ENCODE peak calls at places on chromosomes 11 and 22, in five cellular contexts. B is fibroblast of lung, N is brain microvascular endothelial cell, I is HCT116, R is tibial artery. G is an unnamed sample. For H3K27me3, the result is how much of the 10 kb centered on the place peaks cover.

GRCh38 chr22:46465348-46465725 is 72.1 kb downstream of the CELSR1 start:
- DNase-seq in B (no peak), N (no peak), I (no peak), R (no peak), G (no peak)

GRCh38 chr11:80779907-80780615 is 1339.2 kb upstream of the TENM4 start:
- DNase-seq in N (no peak), R (no peak), I (no peak), B (no peak), G (no peak)

GRCh38 chr11:134862796-134863195 is 450.8 kb upstream of the B3GAT1 start:
- DNase-seq in I (no peak), N (no peak), B (no peak), R (no peak), G (no peak)

GRCh38 chr22:41598081-41598480 is 8.4 kb upstream of the PMM1 start:
- DNase-seq in B (peak), N (peak), R (no peak), I (no peak), G (no peak)

GRCh38 chr22:49931863-49932262 is 13.4 kb downstream of the CRELD2 start:
- DNase-seq in R (no peak), N (no peak), I (no peak), B (no peak), G (no peak)

GRCh38 chr11:74672332-74672955 is 58.8 kb downstream of the CHRDL2 start:
- DNase-seq in B (peak), R (no peak), I (no peak), N (no peak), G (no peak)

GRCh38 chr11:69936750-69937149 is 117.5 kb upstream of the FGF3 start:
- DNase-seq in I (no peak), N (no peak), R (no peak), B (no peak), G (no peak)

GRCh38 chr11:8671242-8671641 is 11.2 kb downstream of the TRIM66 start:
- DNase-seq in I (no peak), N (peak), B (peak), R (peak), G (peak)

GRCh38 chr22:45019861-45020655 is 10.3 kb upstream of the PHF21B start:
- DNase-seq in B (no peak), N (no peak), R (no peak), I (no peak), G (no peak)

GRCh38 chr11:15333407-15333806 is 218.7 kb downstream of the INSC start:
- DNase-seq in N (no peak), I (no peak), R (no peak), B (no peak), G (no peak)

GRCh38 chr11:122735031-122735430 is 79.5 kb downstream of the UBASH3B start:
- DNase-seq in I (no peak), B (no peak), N (no peak), R (no peak), G (no peak)

GRCh38 chr11:72314199-72314598 is 70.2 kb upstream of the PHOX2A start:
- DNase-seq in B (no peak), N (no peak), I (no peak), R (no peak), G (no peak)

GRCh38 chr11:114017723-114018122 is 41.8 kb upstream of the ZBTB16 start:
- DNase-seq in N (no peak), I (no peak), R (no peak), B (peak), G (peak)

GRCh38 chr11:126638663-126639062 is 283.2 kb downstream of the ST3GAL4 start:
- DNase-seq in B (peak), R (no peak), N (no peak), I (no peak), G (no peak)

GRCh38 chr11:35088676-35089075 is 50.3 kb upstream of the CD44 start:
- DNase-seq in B (peak), N (no peak), R (no peak), I (no peak), G (no peak)

GRCh38 chr11:10329935-10330334 is 25.1 kb downstream of the ADM start:
- DNase-seq in R (no peak), I (no peak), B (peak), N (peak), G (peak)

GRCh38 chr11:72869845-72870244 is 55.6 kb downstream of the ATG16L2 start:
- DNase-seq in R (no peak), N (no peak), B (no peak), I (no peak), G (no peak)

GRCh38 chr22:37462983-37463382 is 23.2 kb downstream of the MFNG start:
- DNase-seq in B (no peak), I (no peak), N (no peak), R (no peak), G (no peak)

GRCh38 chr11:78688460-78688859 is 113.8 kb upstream of the NARS2 start:
- DNase-seq in N (no peak), I (no peak), B (no peak), R (no peak), G (no peak)

GRCh38 chr22:39748877-39749276 is 144.7 kb downstream of the ENTHD1 start:
- DNase-seq in N (no peak), I (no peak), R (no peak), B (peak), G (peak)

GRCh38 chr11:6705905-6706535 is 22.9 kb upstream of the MRPL17 start:
- DNase-seq in B (peak), I (no peak), R (peak), N (peak), G (no peak)

GRCh38 chr22:39012525-39013516 is 1.2 kb upstream of the APOBEC3C start:
- DNase-seq in R (no peak), N (no peak), I (no peak), B (no peak), G (no peak)

GRCh38 chr11:130426223-130427048 is 2.0 kb downstream of the ADAMTS8 start:
- DNase-seq in I (no peak), B (no peak), R (no peak), N (no peak), G (no peak)

GRCh38 chr22:32823024-32823730 is 21.7 kb downstream of the TIMP3 start:
- DNase-seq in N (no peak), R (no peak), I (peak), B (peak), G (no peak)

GRCh38 chr22:37180531-37181231 is 7.4 kb downstream of the C1QTNF6 start:
- DNase-seq in I (no peak), R (no peak), B (no peak), N (no peak), G (no peak)

GRCh38 chr11:11987503-11988022 is 20.9 kb downstream of the DKK3 start:
- DNase-seq in R (no peak), B (peak), N (peak), I (no peak), G (peak)

GRCh38 chr11:100778386-100778785 is 91.3 kb downstream of the ARHGAP42 start:
- DNase-seq in B (no peak), I (no peak), N (no peak), R (no peak), G (no peak)

GRCh38 chr22:44621401-44622146 is 80.4 kb upstream of the PRR5 start:
- DNase-seq in B (no peak), I (no peak), R (no peak), N (no peak), G (no peak)

GRCh38 chr11:95229199-95230053 is 1.6 kb downstream of the SESN3 start:
- DNase-seq in B (peak), R (no peak), I (no peak), N (no peak), G (no peak)

GRCh38 chr11:19777342-19778102 is 64.9 kb downstream of the NAV2 start:
- DNase-seq in B (peak), R (no peak), N (peak), I (no peak), G (no peak)

GRCh38 chr22:17119481-17120202 is 1.5 kb downstream of the TMEM121B start:
- DNase-seq in R (no peak), N (no peak), B (no peak), I (no peak), G (no peak)

GRCh38 chr22:46537221-46537945 is at the start of gene CELSR1:
- DNase-seq in B (peak), I (no peak), N (no peak), R (no peak), G (no peak)

GRCh38 chr11:62423012-62423411 is 4.2 kb downstream of the SCGB1A1 start:
- DNase-seq in I (no peak), N (no peak), R (no peak), B (no peak), G (no peak)

GRCh38 chr11:6486938-6487337 is 5.6 kb downstream of the TIMM10B start:
- DNase-seq in B (no peak), N (no peak), R (no peak), I (no peak), G (no peak)

GRCh38 chr11:26286472-26287066 is 45.4 kb upstream of the ANO3 start:
- DNase-seq in R (no peak), I (no peak), B (peak), N (peak), G (peak)

GRCh38 chr11:88179141-88179540 is 3.9 kb upstream of the RAB38 start:
- DNase-seq in I (no peak), B (peak), R (no peak), N (peak), G (no peak)

GRCh38 chr22:35889071-35889470 is 139.6 kb downstream of the RBFOX2 start:
- DNase-seq in I (no peak), R (no peak), N (no peak), B (no peak), G (no peak)

GRCh38 chr11:35347921-35348331 is 71.4 kb downstream of the SLC1A2 start:
- DNase-seq in B (peak), R (peak), N (no peak), I (no peak), G (no peak)

GRCh38 chr11:3219281-3219892 is 774 bp upstream of the MRGPRG start:
- DNase-seq in B (no peak), I (no peak), N (no peak), R (no peak), G (no peak)
- H3K27me3 ChIP-seq in B (under half), I (under half), N (under half), R (under half), G (under half)

GRCh38 chr11:914747-915493 is 4.3 kb upstream of the CHID1 start:
- DNase-seq in N (no peak), I (no peak), B (no peak), R (peak), G (no peak)
- H3K4me3 ChIP-seq in N (no peak), I (no peak), B (no peak), R (no peak), G (no peak)

GRCh38 chr11:43556892-43557291 is 123.6 kb upstream of the HSD17B12 start:
- DNase-seq in N (no peak), R (no peak), B (no peak), I (no peak), G (no peak)

GRCh38 chr11:43557553-43558031 is 122.9 kb upstream of the HSD17B12 start:
- DNase-seq in N (no peak), I (no peak), B (no peak), R (no peak), G (no peak)

GRCh38 chr11:43558556-43559127 is 121.9 kb upstream of the HSD17B12 start:
- DNase-seq in I (no peak), B (no peak), R (no peak), N (no peak), G (no peak)

GRCh38 chr11:43556269-43556668 is 124.3 kb upstream of the HSD17B12 start:
- DNase-seq in N (no peak), I (no peak), R (no peak), B (no peak), G (no peak)

DNA sequence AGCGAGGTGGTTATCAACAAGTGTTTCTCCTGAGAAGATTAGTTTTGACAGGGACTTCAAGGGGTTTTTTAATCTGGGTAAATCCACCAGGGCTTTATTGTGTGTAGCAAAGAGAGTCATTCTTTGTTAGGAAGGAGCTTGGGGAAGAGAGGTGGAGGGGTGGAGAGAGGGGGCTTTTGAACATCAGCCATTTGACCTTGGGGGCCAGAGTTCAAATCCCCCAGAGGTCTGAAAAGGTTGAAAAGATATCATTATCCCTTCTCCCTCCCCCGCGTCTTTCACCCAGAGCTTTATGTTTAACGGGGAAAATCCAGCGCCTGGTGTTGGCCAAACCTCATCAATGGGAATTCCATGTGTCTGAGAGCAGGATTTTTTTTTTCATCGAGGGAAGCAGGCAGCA is 122.5 kb upstream of the HSD17B12 start:
- DNase-seq in N (no peak), I (no peak), B (no peak), R (no peak), G (no peak)
- H3K27me3 ChIP-seq in N (half or more), I (half or more), B (under half), R (under half), G (half or more)

GRCh38 chr11:3046641-3047040 is 10.6 kb downstream of the CARS1 start:
- DNase-seq in B (peak), R (no peak), I (no peak), N (no peak), G (no peak)

GRCh38 chr11:3046190-3046589 is 11.0 kb downstream of the CARS1 start:
- DNase-seq in B (no peak), R (no peak), I (no peak), N (no peak), G (no peak)

GRCh38 chr11:3049430-3050243 is 7.6 kb downstream of the CARS1 start:
- DNase-seq in I (peak), R (peak), N (peak), B (peak), G (peak)

GRCh38 chr11:3044915-3045314 is 12.3 kb downstream of the CARS1 start:
- DNase-seq in N (no peak), R (no peak), B (no peak), I (no peak), G (no peak)

GRCh38 chr11:3047637-3048036 is 9.6 kb downstream of the CARS1 start:
- DNase-seq in B (no peak), I (no peak), R (no peak), N (no peak), G (no peak)
- H3K4me3 ChIP-seq in B (no peak), I (no peak), R (no peak), N (no peak), G (no peak)